ENCODE peak calls at places on chromosomes 6 and 20, in six cellular contexts. W is aorta; K is GM20000; U is NCI-H1092 treated with DMSO at 0.1 percent for 48 hours; V is T-helper 17 cell; T is effector CD4-positive, alpha-beta T cell. A is an unnamed sample.

GRCh38 chr20:52800734-52801627 is 171.2 kb upstream of the TSHZ2 start:
- DNase-seq in W (no peak), K (no peak), U (no peak), V (no peak), T (no peak), A (no peak)

GRCh38 chr6:4667591-4667990 is 108.6 kb upstream of the CDYL start:
- DNase-seq in W (no peak), K (no peak), U (no peak), V (no peak), T (no peak), A (no peak)

GRCh38 chr20:55437778-55438417 is 567.4 kb downstream of the CBLN4 start:
- DNase-seq in W (no peak), K (no peak), U (no peak), V (no peak), T (no peak), A (no peak)

GRCh38 chr20:62983210-62983609 is 23.6 kb downstream of the BHLHE23 start:
- DNase-seq in W (no peak), K (no peak), U (no peak), V (no peak), T (no peak), A (no peak)

GRCh38 chr6:151240861-151241642 is 1.3 kb downstream of the AKAP12 start:
- DNase-seq in W (peak; percentile 82), K (peak; percentile 32), U (peak; percentile 74), V (no peak), T (no peak), A (no peak)

GRCh38 chr6:1763411-1763810 is 153.7 kb downstream of the FOXC1 start:
- DNase-seq in W (no peak), K (no peak), U (no peak), V (no peak), T (no peak), A (no peak)

GRCh38 chr6:119347466-119348307 is 1.9 kb downstream of the MAN1A1 start:
- DNase-seq in W (peak; percentile 77), K (peak; percentile 57), U (peak; percentile 3), V (no peak), T (peak; percentile 12), A (peak; percentile 22)

GRCh38 chr6:134909701-134910595 is 40.0 kb downstream of the ALDH8A1 start:
- DNase-seq in W (no peak), K (no peak), U (no peak), V (no peak), T (no peak), A (no peak)

A was measured in T-helper 2 cell.